ENCODE peak calls at places on chromosome 21, in six cellular contexts. F, J, E, G, I and U are unnamed samples.
A peak's percentile ranks its signal among the peaks of the same experiment; 100 is the strongest.

GRCh38 chr21:36204980-36205379 is 48.4 kb downstream of the DOP1B start:
- DNase-seq in I (no peak), J (no peak), F (no peak), E (no peak), G (no peak), U (no peak)

GRCh38 chr21:25767921-25768320 is 33.1 kb downstream of the GABPA start:
- DNase-seq in J (no peak), I (no peak), E (no peak), F (no peak), G (no peak), U (no peak)

GRCh38 chr21:36211660-36212512 is 55.3 kb downstream of the DOP1B start:
- DNase-seq in F (no peak), J (no peak), I (no peak), E (peak; percentile 21), G (no peak), U (no peak)

GRCh38 chr21:22154579-22155274 is 1156.5 kb downstream of the NCAM2 start:
- DNase-seq in E (no peak), J (no peak), F (no peak), I (no peak), G (no peak), U (no peak)

GRCh38 chr21:44737706-44738354 is 26.5 kb upstream of the TSPEAR start:
- DNase-seq in F (no peak), I (no peak), G (no peak), J (no peak), E (no peak), U (no peak)

GRCh38 chr21:43866659-43867331 is 1.8 kb downstream of the AGPAT3 start:
- DNase-seq in J (peak; percentile 18), I (peak; percentile 85), F (peak; percentile 88), G (no peak), E (peak; percentile 78), U (peak; percentile 59)

GRCh38 chr21:28160378-28160777 is 832.3 kb downstream of the LTN1 start:
- DNase-seq in J (no peak), I (no peak), F (no peak), E (no peak), G (no peak), U (no peak)

GRCh38 chr21:23950344-23950743 is 1656.9 kb downstream of the MRPL39 start:
- DNase-seq in I (no peak), F (no peak), E (no peak), G (no peak), J (no peak), U (no peak)

GRCh38 chr21:22880573-22880972 is 1882.4 kb downstream of the NCAM2 start:
- DNase-seq in G (no peak), E (no peak), J (no peak), F (no peak), I (no peak), U (no peak)

GRCh38 chr21:17506936-17507335 is 5.9 kb upstream of the CXADR start:
- DNase-seq in E (no peak), G (no peak), I (no peak), J (no peak), F (no peak), U (no peak)

GRCh38 chr21:17513214-17514123 is 626 bp downstream of the CXADR start:
- DNase-seq in I (peak; percentile 89), J (peak; percentile 60), F (peak; percentile 53), G (no peak), E (peak; percentile 77), U (peak; percentile 27)

GRCh38 chr21:17514124-17514481 is 1.3 kb downstream of the CXADR start:
- DNase-seq in F (no peak), J (peak; percentile 44), I (no peak), E (no peak), G (no peak), U (no peak)

DNA sequence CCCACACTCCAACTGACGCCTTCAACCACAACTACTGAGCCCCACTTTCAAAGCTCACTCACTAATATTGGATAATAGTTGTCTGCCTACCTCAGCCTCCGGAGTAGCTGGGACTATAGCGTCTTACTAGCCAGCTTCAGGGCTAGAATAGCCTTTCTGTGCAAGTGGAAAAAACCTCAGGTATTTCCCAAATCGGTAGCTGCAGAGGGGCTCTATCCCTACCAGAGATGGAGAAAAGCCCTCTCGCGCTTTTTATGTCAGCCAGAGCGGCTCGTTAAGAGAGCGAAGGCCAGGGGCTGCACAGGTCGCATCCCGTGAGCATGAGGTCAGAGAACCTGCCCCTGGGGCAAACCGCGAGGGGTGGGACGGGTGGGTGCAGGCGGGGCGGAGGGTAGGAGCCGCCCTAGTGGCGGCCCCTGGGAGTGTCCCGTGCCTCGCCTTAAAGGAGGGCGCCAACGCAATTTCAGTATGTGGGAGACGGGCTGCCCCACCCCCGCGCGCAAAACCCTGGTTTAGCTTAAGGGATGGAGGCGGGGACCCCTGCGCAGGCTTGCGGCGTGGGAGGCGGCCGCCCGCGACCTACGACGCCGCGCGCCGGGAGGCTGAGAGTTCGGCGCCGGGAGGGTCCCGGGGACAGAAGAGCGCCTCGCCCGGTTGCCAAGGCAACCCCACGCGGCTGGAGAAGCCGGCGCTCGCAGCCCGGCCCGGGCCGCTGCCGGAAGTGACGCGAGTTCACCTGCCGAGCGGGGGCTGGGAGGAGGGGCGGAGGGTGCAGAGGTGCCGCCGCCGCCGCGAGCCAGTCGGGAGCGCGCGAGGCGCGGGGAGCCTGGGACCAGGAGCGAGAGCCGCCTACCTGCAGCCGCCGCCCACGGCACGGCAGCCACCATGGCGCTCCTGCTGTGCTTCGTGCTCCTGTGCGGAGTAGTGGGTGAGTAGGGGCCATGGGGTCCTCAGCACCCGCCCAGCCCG is at the start of gene CXADR:
- DNase-seq in J (peak; percentile 48), F (peak; percentile 92), E (peak; percentile 89), G (no peak), I (peak; percentile 96), U (peak; percentile 86)
- TF ChIP-seq POLR2A in J (no peak), F (peak; percentile 95), E (no peak), G (no peak), I (no peak), U (no peak)

GRCh38 chr21:46184625-46185555 is 631 bp upstream of the SPATC1L start:
- DNase-seq in F (peak; percentile 89), G (peak; percentile 32), E (peak; percentile 94), J (peak; percentile 95), I (peak; percentile 93), U (no peak)
- TF ChIP-seq POLR2A in F (peak; percentile 14), G (peak; percentile 35), E (no peak), J (peak; percentile 36), I (no peak), U (no peak)

GRCh38 chr21:32612999-32613337 is 791 bp upstream of the CFAP298 start:
- DNase-seq in E (no peak), F (no peak), J (no peak), G (peak; percentile 7), I (no peak), U (no peak)

GRCh38 chr21:32611471-32611997 is 643 bp downstream of the CFAP298 start:
- DNase-seq in G (no peak), J (peak; percentile 39), I (peak; percentile 83), E (peak; percentile 81), F (peak; percentile 49), U (peak; percentile 39)

GRCh38 chr21:32613436-32614043 is 1.4 kb upstream of the CFAP298 start:
- DNase-seq in I (no peak), E (no peak), G (no peak), F (no peak), J (no peak), U (no peak)

DNA sequence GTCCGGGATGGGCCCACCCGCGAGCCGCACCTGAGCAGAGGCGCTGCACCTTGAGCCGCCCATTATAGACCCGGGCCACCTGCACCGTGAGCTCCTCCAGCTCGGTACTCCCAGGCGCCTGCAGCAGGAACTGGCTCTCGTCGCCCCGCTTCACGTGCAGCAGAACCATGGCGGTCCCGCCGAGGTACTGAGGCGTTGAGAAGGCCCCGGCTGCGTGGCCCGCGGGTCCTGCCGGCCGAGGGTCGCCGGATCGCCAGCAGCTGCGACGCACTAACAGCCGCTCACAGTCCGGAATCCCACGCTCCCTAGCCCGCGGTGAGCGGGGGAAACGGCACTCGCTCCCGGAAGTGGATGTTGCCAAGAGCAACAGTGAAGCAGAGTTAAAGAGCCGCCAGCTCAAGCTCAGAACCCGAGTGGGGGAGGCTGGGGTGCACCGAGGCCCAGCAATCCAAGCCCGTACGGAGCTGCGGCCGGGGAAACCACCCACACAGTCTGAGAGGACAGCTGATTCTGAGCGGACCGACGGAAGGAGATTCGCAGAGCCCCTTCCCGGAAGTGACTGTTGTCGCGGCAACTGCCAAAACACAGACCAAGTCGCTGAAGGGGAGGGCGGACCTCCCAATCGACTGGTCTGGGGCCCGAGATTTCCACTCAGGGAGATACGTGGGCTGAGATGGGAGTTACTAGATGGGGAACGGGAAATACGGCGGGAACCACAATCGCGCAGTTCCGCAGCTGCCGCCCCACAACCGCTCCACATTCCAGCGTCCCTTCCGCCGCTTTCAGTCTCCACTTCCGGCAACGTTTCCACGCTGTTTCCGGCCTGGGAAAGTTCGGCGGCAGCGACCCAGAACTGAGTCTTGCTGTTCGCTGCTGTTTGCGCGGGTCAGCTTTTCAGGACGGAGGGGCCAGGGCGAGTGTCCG is at the start of gene CFAP298:
- DNase-seq in J (peak; percentile 92), G (peak; percentile 73), I (peak; percentile 91), F (peak; percentile 93), E (peak; percentile 95), U (peak; percentile 84)
- TF ChIP-seq POLR2A in J (peak; percentile 91), G (peak; percentile 13), I (no peak), F (peak; percentile 27), E (peak; percentile 10), U (peak; percentile 53)

DNA sequence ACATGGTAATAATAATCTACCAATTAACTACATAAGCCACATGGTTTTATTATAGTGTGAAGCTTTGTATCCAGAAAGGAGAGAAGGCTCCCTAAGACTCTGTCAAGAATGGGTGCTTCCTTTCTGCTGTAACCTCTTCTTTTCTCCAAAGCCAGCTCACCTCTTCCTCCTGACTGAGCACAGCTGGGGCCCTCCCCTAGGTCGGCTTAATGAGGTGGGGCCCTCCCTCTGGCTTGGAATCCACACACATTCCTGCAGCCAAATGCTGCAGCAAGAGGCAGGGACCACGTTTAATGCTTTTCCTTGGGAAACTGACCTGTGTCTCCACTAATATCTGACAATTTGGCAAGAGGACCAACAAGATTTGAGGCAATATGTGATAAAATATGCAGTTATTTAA is 94.8 kb downstream of the DSCAM start:
- DNase-seq in F (no peak), J (no peak), G (no peak), I (no peak), E (no peak), U (no peak)
- TF ChIP-seq POLR2A in F (no peak), J (no peak), G (no peak), I (no peak), E (no peak), U (no peak)

DNA sequence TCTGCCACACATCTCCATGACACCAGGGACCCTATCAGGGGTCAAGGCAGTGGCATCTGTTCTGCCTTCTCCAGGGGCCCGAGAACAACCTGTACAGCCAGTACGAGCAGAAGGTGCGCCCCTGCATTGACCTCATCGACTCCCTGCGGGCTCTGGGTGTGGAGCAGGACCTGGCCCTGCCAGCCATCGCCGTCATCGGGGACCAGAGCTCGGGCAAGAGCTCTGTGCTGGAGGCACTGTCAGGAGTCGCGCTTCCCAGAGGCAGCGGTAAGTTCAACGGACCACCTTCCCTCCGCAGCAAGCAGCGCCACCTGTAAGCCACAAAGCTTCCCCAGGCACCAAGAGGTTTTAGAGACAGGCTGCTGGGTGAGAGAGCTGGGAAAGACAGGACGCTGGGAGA is 15.9 kb downstream of the MX2 start:
- DNase-seq in J (no peak), I (no peak), G (no peak), F (no peak), E (no peak), U (no peak)
- TF ChIP-seq POLR2A in J (no peak), I (no peak), G (no peak), F (no peak), E (no peak), U (no peak)

DNA sequence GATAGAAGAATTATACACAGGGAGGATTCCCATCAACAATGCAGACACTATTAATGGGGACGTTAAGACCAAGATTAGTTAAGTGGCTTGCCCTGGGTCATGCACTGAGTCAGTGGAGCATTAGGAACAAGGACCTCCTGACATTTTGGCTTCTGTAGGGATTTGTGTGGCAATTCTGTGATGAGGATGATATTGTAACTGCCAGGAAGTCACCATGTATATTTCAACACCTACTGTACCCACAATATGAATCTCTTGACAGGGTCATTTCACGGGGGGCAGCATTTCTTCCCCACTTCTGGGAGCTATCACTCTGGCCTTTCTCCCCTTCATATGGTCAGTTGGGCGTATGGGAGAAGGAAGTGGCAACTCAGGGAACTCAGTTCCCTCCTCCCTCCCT is 134.9 kb downstream of the RUNX1 start:
- DNase-seq in I (no peak), J (no peak), E (no peak), F (no peak), G (no peak), U (no peak)
- TF ChIP-seq POLR2A in I (no peak), J (no peak), E (no peak), F (no peak), G (no peak), U (no peak)